ENCODE peak calls at places on chromosomes 13 and 19, in seven cellular contexts. One of them, this sample, is unnamed.
A peak's percentile ranks its signal among the peaks of the same experiment; 100 is the strongest.

GRCh38 chr13:51276684-51277083 is 54.5 kb downstream of the FAM124A start:
- DNase-seq in trophoblast cell: no peak
- DNase-seq in H9: peak; percentile 8
- DNase-seq in IMR-90: no peak
- DNase-seq in neuronal stem cell: no peak
- DNase-seq in mesendoderm: no peak
- DNase-seq in H1: no peak
- DNase-seq in this sample: no peak

GRCh38 chr19:6239401-6239844 is 40.4 kb downstream of the MLLT1 start:
- DNase-seq in H9: no peak
- DNase-seq in mesendoderm: no peak
- DNase-seq in IMR-90: peak; percentile 16
- DNase-seq in trophoblast cell: no peak
- DNase-seq in neuronal stem cell: no peak
- DNase-seq in H1: no peak
- DNase-seq in this sample: no peak

GRCh38 chr13:29969286-29969685 is 118.9 kb upstream of the UBL3 start:
- DNase-seq in mesendoderm: no peak
- DNase-seq in IMR-90: peak; percentile 92
- DNase-seq in neuronal stem cell: no peak
- DNase-seq in H1: no peak
- DNase-seq in H9: no peak
- DNase-seq in trophoblast cell: no peak
- DNase-seq in this sample: no peak

GRCh38 chr19:31448221-31448657 is 99.0 kb upstream of the TSHZ3 start:
- DNase-seq in H1: no peak
- DNase-seq in trophoblast cell: peak; percentile 53
- DNase-seq in mesendoderm: peak; percentile 61
- DNase-seq in IMR-90: peak; percentile 89
- DNase-seq in H9: no peak
- DNase-seq in neuronal stem cell: no peak
- DNase-seq in this sample: peak; percentile 84

GRCh38 chr19:35099155-35099896 is 16.3 kb upstream of the FXYD3 start:
- DNase-seq in trophoblast cell: no peak
- DNase-seq in H9: no peak
- DNase-seq in mesendoderm: no peak
- DNase-seq in neuronal stem cell: no peak
- DNase-seq in H1: no peak
- DNase-seq in IMR-90: no peak
- DNase-seq in this sample: no peak

GRCh38 chr13:44815507-44816074 is 173.7 kb downstream of the NUFIP1 start:
- DNase-seq in H9: peak; percentile 46
- DNase-seq in IMR-90: peak; percentile 98
- DNase-seq in mesendoderm: peak; percentile 96
- DNase-seq in neuronal stem cell: peak; percentile 43
- DNase-seq in H1: peak; percentile 27
- DNase-seq in trophoblast cell: peak; percentile 97
- DNase-seq in this sample: peak; percentile 92

GRCh38 chr13:31012285-31013024 is 80.0 kb downstream of the TEX26 start:
- DNase-seq in trophoblast cell: no peak
- DNase-seq in H9: peak; percentile 37
- DNase-seq in mesendoderm: peak; percentile 59
- DNase-seq in neuronal stem cell: no peak
- DNase-seq in H1: no peak
- DNase-seq in IMR-90: peak; percentile 46
- DNase-seq in this sample: peak; percentile 46

GRCh38 chr19:40190891-40191835 is at the start of gene MAP3K10:
- DNase-seq in IMR-90: peak; percentile 51
- DNase-seq in trophoblast cell: peak; percentile 54
- DNase-seq in mesendoderm: peak; percentile 54
- DNase-seq in H9: peak; percentile 63
- DNase-seq in H1: no peak
- DNase-seq in neuronal stem cell: peak; percentile 73
- DNase-seq in this sample: peak; percentile 70

GRCh38 chr19:18738961-18739690 is 52.0 kb downstream of the COMP start:
- DNase-seq in H9: peak; percentile 20
- DNase-seq in mesendoderm: no peak
- DNase-seq in IMR-90: no peak
- DNase-seq in H1: no peak
- DNase-seq in trophoblast cell: no peak
- DNase-seq in neuronal stem cell: no peak
- DNase-seq in this sample: no peak

GRCh38 chr19:6489278-6490061 is 7.9 kb upstream of the DENND1C start:
- DNase-seq in IMR-90: no peak
- DNase-seq in H9: no peak
- DNase-seq in neuronal stem cell: no peak
- DNase-seq in mesendoderm: no peak
- DNase-seq in trophoblast cell: no peak
- DNase-seq in H1: no peak
- DNase-seq in this sample: no peak

GRCh38 chr13:79287994-79288795 is 117.9 kb downstream of the RBM26 start:
- DNase-seq in IMR-90: no peak
- DNase-seq in H1: no peak
- DNase-seq in neuronal stem cell: peak; percentile 26
- DNase-seq in mesendoderm: peak; percentile 87
- DNase-seq in H9: peak; percentile 42
- DNase-seq in trophoblast cell: no peak
- DNase-seq in this sample: no peak

GRCh38 chr19:49331616-49332055 is 3.6 kb upstream of the CD37 start:
- DNase-seq in trophoblast cell: no peak
- DNase-seq in H1: no peak
- DNase-seq in mesendoderm: peak; percentile 82
- DNase-seq in IMR-90: peak; percentile 57
- DNase-seq in neuronal stem cell: no peak
- DNase-seq in H9: peak; percentile 71
- DNase-seq in this sample: peak; percentile 44

GRCh38 chr13:98089826-98090225 is 53.1 kb upstream of the FARP1 start:
- DNase-seq in H9: no peak
- DNase-seq in H1: no peak
- DNase-seq in trophoblast cell: no peak
- DNase-seq in neuronal stem cell: no peak
- DNase-seq in IMR-90: peak; percentile 47
- DNase-seq in mesendoderm: no peak
- DNase-seq in this sample: no peak

GRCh38 chr13:55517312-55517711 is 1623.4 kb upstream of the PRR20A start:
- DNase-seq in IMR-90: no peak
- DNase-seq in H9: peak; percentile 41
- DNase-seq in neuronal stem cell: no peak
- DNase-seq in mesendoderm: peak; percentile 29
- DNase-seq in H1: no peak
- DNase-seq in trophoblast cell: no peak
- DNase-seq in this sample: no peak

GRCh38 chr13:114259974-114260373 is 21.4 kb upstream of the UPF3A start:
- DNase-seq in mesendoderm: no peak
- DNase-seq in neuronal stem cell: no peak
- DNase-seq in H9: no peak
- DNase-seq in H1: no peak
- DNase-seq in IMR-90: no peak
- DNase-seq in trophoblast cell: no peak
- DNase-seq in this sample: no peak

GRCh38 chr19:38293281-38293680 is 10.8 kb upstream of the C19orf33 start:
- DNase-seq in H9: no peak
- DNase-seq in neuronal stem cell: no peak
- DNase-seq in mesendoderm: no peak
- DNase-seq in IMR-90: no peak
- DNase-seq in H1: no peak
- DNase-seq in trophoblast cell: no peak
- DNase-seq in this sample: no peak

GRCh38 chr19:2977686-2978466 is 512 bp downstream of the TLE6 start:
- DNase-seq in H9: no peak
- DNase-seq in neuronal stem cell: no peak
- DNase-seq in mesendoderm: no peak
- DNase-seq in trophoblast cell: no peak
- DNase-seq in IMR-90: no peak
- DNase-seq in H1: no peak
- DNase-seq in this sample: peak; percentile 18

GRCh38 chr13:98691360-98691759 is 61.1 kb downstream of the SLC15A1 start:
- DNase-seq in H9: no peak
- DNase-seq in IMR-90: no peak
- DNase-seq in neuronal stem cell: no peak
- DNase-seq in trophoblast cell: no peak
- DNase-seq in mesendoderm: no peak
- DNase-seq in H1: no peak
- DNase-seq in this sample: no peak

GRCh38 chr13:100392709-100393630 is 195.6 kb downstream of the GGACT start:
- DNase-seq in IMR-90: peak; percentile 100
- DNase-seq in mesendoderm: peak; percentile 99
- DNase-seq in H9: peak; percentile 86
- DNase-seq in trophoblast cell: peak; percentile 86
- DNase-seq in H1: peak; percentile 41
- DNase-seq in neuronal stem cell: peak; percentile 14
- DNase-seq in this sample: peak; percentile 100

GRCh38 chr19:43777163-43777700 is 3.5 kb downstream of the KCNN4 start:
- DNase-seq in H9: no peak
- DNase-seq in neuronal stem cell: no peak
- DNase-seq in mesendoderm: no peak
- DNase-seq in H1: no peak
- DNase-seq in IMR-90: peak; percentile 36
- DNase-seq in trophoblast cell: no peak
- DNase-seq in this sample: peak; percentile 25

GRCh38 chr13:79295906-79296564 is 110.0 kb downstream of the RBM26 start:
- DNase-seq in IMR-90: peak; percentile 11
- DNase-seq in neuronal stem cell: no peak
- DNase-seq in H9: no peak
- DNase-seq in trophoblast cell: no peak
- DNase-seq in mesendoderm: no peak
- DNase-seq in H1: no peak
- DNase-seq in this sample: no peak

GRCh38 chr13:99626461-99627082 is 125.3 kb downstream of the TM9SF2 start:
- DNase-seq in trophoblast cell: no peak
- DNase-seq in IMR-90: peak; percentile 21
- DNase-seq in H1: no peak
- DNase-seq in neuronal stem cell: no peak
- DNase-seq in H9: no peak
- DNase-seq in mesendoderm: no peak
- DNase-seq in this sample: no peak

GRCh38 chr13:45049478-45049877 is 60.1 kb downstream of the GPALPP1 start:
- DNase-seq in H1: no peak
- DNase-seq in mesendoderm: no peak
- DNase-seq in neuronal stem cell: no peak
- DNase-seq in trophoblast cell: no peak
- DNase-seq in IMR-90: no peak
- DNase-seq in H9: no peak
- DNase-seq in this sample: no peak

GRCh38 chr19:49553451-49554271 is 25.9 kb downstream of the RCN3 start:
- DNase-seq in H9: no peak
- DNase-seq in H1: no peak
- DNase-seq in neuronal stem cell: no peak
- DNase-seq in mesendoderm: no peak
- DNase-seq in IMR-90: peak; percentile 69
- DNase-seq in trophoblast cell: no peak
- DNase-seq in this sample: peak; percentile 67

GRCh38 chr13:101614491-101614890 is 162.0 kb downstream of the ITGBL1 start:
- DNase-seq in mesendoderm: no peak
- DNase-seq in IMR-90: no peak
- DNase-seq in H9: no peak
- DNase-seq in H1: no peak
- DNase-seq in trophoblast cell: no peak
- DNase-seq in neuronal stem cell: no peak
- DNase-seq in this sample: no peak

GRCh38 chr13:101612736-101613135 is 160.3 kb downstream of the ITGBL1 start:
- DNase-seq in H1: no peak
- DNase-seq in trophoblast cell: no peak
- DNase-seq in H9: no peak
- DNase-seq in mesendoderm: peak; percentile 18
- DNase-seq in neuronal stem cell: no peak
- DNase-seq in IMR-90: no peak
- DNase-seq in this sample: no peak

GRCh38 chr13:101611491-101612475 is 159.3 kb downstream of the ITGBL1 start:
- DNase-seq in H9: no peak
- DNase-seq in neuronal stem cell: no peak
- DNase-seq in mesendoderm: no peak
- DNase-seq in trophoblast cell: no peak
- DNase-seq in IMR-90: peak; percentile 10
- DNase-seq in H1: no peak
- DNase-seq in this sample: no peak
- H3K23ac ChIP-seq in H9: no peak overlapping the region
- H3K23ac ChIP-seq in neuronal stem cell: no peak overlapping the region
- H3K23ac ChIP-seq in mesendoderm: no peak overlapping the region
- H3K23ac ChIP-seq in trophoblast cell: no peak overlapping the region
- H3K23ac ChIP-seq in IMR-90: no peak overlapping the region
- H3K23ac ChIP-seq in H1: no peak overlapping the region
- H3K23ac ChIP-seq in this sample: no peak overlapping the region

GRCh38 chr13:25352230-25352629 is 19.5 kb upstream of the ATP8A2 start:
- DNase-seq in trophoblast cell: no peak
- DNase-seq in IMR-90: no peak
- DNase-seq in neuronal stem cell: no peak
- DNase-seq in H1: no peak
- DNase-seq in H9: no peak
- DNase-seq in mesendoderm: no peak
- DNase-seq in this sample: peak; percentile 19

GRCh38 chr13:25352806-25353205 is 19.0 kb upstream of the ATP8A2 start:
- DNase-seq in H9: no peak
- DNase-seq in H1: no peak
- DNase-seq in IMR-90: no peak
- DNase-seq in neuronal stem cell: no peak
- DNase-seq in trophoblast cell: no peak
- DNase-seq in mesendoderm: no peak
- DNase-seq in this sample: no peak

GRCh38 chr13:25354377-25354776 is 17.4 kb upstream of the ATP8A2 start:
- DNase-seq in H1: no peak
- DNase-seq in mesendoderm: no peak
- DNase-seq in H9: no peak
- DNase-seq in IMR-90: no peak
- DNase-seq in trophoblast cell: no peak
- DNase-seq in neuronal stem cell: no peak
- DNase-seq in this sample: no peak

GRCh38 chr13:25353344-25353743 is 18.4 kb upstream of the ATP8A2 start:
- DNase-seq in neuronal stem cell: no peak
- DNase-seq in H1: no peak
- DNase-seq in trophoblast cell: no peak
- DNase-seq in IMR-90: no peak
- DNase-seq in H9: no peak
- DNase-seq in mesendoderm: no peak
- DNase-seq in this sample: no peak
- H3K23ac ChIP-seq in neuronal stem cell: no peak overlapping the region
- H3K23ac ChIP-seq in H1: no peak overlapping the region
- H3K23ac ChIP-seq in trophoblast cell: no peak overlapping the region
- H3K23ac ChIP-seq in IMR-90: no peak overlapping the region
- H3K23ac ChIP-seq in H9: no peak overlapping the region
- H3K23ac ChIP-seq in mesendoderm: no peak overlapping the region
- H3K23ac ChIP-seq in this sample: no peak overlapping the region

GRCh38 chr13:33072282-33072681 is 56.1 kb downstream of the KL start:
- DNase-seq in trophoblast cell: no peak
- DNase-seq in mesendoderm: peak; percentile 28
- DNase-seq in IMR-90: no peak
- DNase-seq in neuronal stem cell: no peak
- DNase-seq in H1: no peak
- DNase-seq in H9: no peak
- DNase-seq in this sample: no peak
- H3K23ac ChIP-seq in trophoblast cell: no peak overlapping the region
- H3K23ac ChIP-seq in mesendoderm: no peak overlapping the region
- H3K23ac ChIP-seq in IMR-90: no peak overlapping the region
- H3K23ac ChIP-seq in neuronal stem cell: no peak overlapping the region
- H3K23ac ChIP-seq in H1: no peak overlapping the region
- H3K23ac ChIP-seq in H9: no peak overlapping the region
- H3K23ac ChIP-seq in this sample: no peak overlapping the region

GRCh38 chr19:8045872-8046568 is 6.5 kb upstream of the CCL25 start:
- DNase-seq in neuronal stem cell: no peak
- DNase-seq in trophoblast cell: peak; percentile 68
- DNase-seq in H1: no peak
- DNase-seq in IMR-90: no peak
- DNase-seq in H9: no peak
- DNase-seq in mesendoderm: no peak
- DNase-seq in this sample: no peak
- H3K23ac ChIP-seq in neuronal stem cell: no peak overlapping the region
- H3K23ac ChIP-seq in trophoblast cell: no peak overlapping the region
- H3K23ac ChIP-seq in H1: no peak overlapping the region
- H3K23ac ChIP-seq in IMR-90: no peak overlapping the region
- H3K23ac ChIP-seq in H9: no peak overlapping the region
- H3K23ac ChIP-seq in mesendoderm: no peak overlapping the region
- H3K23ac ChIP-seq in this sample: no peak overlapping the region